ENCODE peak calls at places on chromosomes 11 and 22, in eight cellular contexts. P is body of pancreas, I is psoas muscle, G is breast epithelium, R is thoracic aorta, E is heart right ventricle, U is ovary, M is AG04450. W is an unnamed sample.

GRCh38 chr22:28674121-28674563 is 5.5 kb downstream of the TTC28 start:
- DNase-seq in E (no peak), P (no peak), R (no peak), I (no peak), M (no peak), G (no peak), U (no peak), W (peak)

GRCh38 chr11:103110406-103110805 is 1.2 kb downstream of the DYNC2H1 start:
- DNase-seq in E (no peak), U (no peak), R (no peak), M (no peak), P (no peak), I (no peak), G (no peak), W (no peak)

GRCh38 chr11:108916290-108916689 is 251.4 kb downstream of the DDX10 start:
- DNase-seq in I (no peak), E (no peak), G (no peak), M (no peak), R (no peak), P (no peak), U (no peak), W (no peak)

GRCh38 chr11:75107187-75107586 is 10.5 kb upstream of the OR2AT4 start:
- DNase-seq in R (no peak), M (no peak), P (no peak), I (no peak), U (no peak), G (no peak), E (no peak), W (no peak)

GRCh38 chr11:32015435-32015834 is 75.4 kb upstream of the RCN1 start:
- DNase-seq in R (no peak), I (no peak), M (no peak), P (no peak), G (no peak), E (no peak), U (no peak), W (no peak)

GRCh38 chr22:21087119-21087518 is 41.4 kb downstream of the LRRC74B start:
- DNase-seq in G (no peak), I (no peak), E (no peak), U (no peak), P (no peak), R (no peak), M (no peak), W (no peak)

GRCh38 chr11:107621090-107621489 is 30.1 kb downstream of the ELMOD1 start:
- DNase-seq in M (no peak), U (no peak), P (no peak), G (no peak), I (no peak), E (no peak), R (no peak), W (no peak)

GRCh38 chr11:64856382-64857227 is 12.2 kb upstream of the CDC42BPG start:
- DNase-seq in U (no peak), E (peak), M (no peak), G (peak), P (no peak), I (peak), R (peak), W (no peak)

GRCh38 chr11:112570335-112570734 is 309.7 kb upstream of the PLET1 start:
- DNase-seq in R (no peak), E (no peak), P (no peak), I (no peak), U (no peak), G (no peak), M (no peak), W (no peak)

GRCh38 chr11:16956538-16957153 is 57.6 kb downstream of the PLEKHA7 start:
- DNase-seq in I (no peak), P (peak), R (no peak), M (no peak), U (no peak), E (no peak), G (no peak), W (no peak)

GRCh38 chr22:26766510-26767350 is 109.3 kb downstream of the MIAT start:
- DNase-seq in U (no peak), R (no peak), M (no peak), P (no peak), G (no peak), I (no peak), E (no peak), W (no peak)

GRCh38 chr11:34439521-34440258 is 956 bp downstream of the CAT start:
- DNase-seq in P (peak), I (no peak), M (no peak), E (no peak), R (no peak), U (no peak), G (no peak), W (no peak)

GRCh38 chr11:124791626-124792341 is 8.4 kb downstream of the MSANTD2 start:
- DNase-seq in G (no peak), M (no peak), E (no peak), U (no peak), I (no peak), P (no peak), R (no peak), W (no peak)

GRCh38 chr11:36056160-36056751 is 112.4 kb downstream of the LDLRAD3 start:
- DNase-seq in P (peak), U (peak), M (no peak), R (no peak), I (no peak), E (no peak), G (no peak), W (no peak)

GRCh38 chr22:32340437-32340836 is 17.2 kb upstream of the RFPL3 start:
- DNase-seq in R (no peak), U (no peak), P (no peak), M (no peak), G (no peak), E (no peak), I (no peak), W (no peak)

GRCh38 chr11:101807521-101807920 is 107.3 kb upstream of the CEP126 start:
- DNase-seq in I (no peak), E (no peak), M (no peak), U (no peak), R (no peak), G (no peak), P (no peak), W (no peak)

GRCh38 chr22:33717694-33718396 is 202.4 kb downstream of the LARGE1 start:
- DNase-seq in G (no peak), U (no peak), E (no peak), R (no peak), M (no peak), P (no peak), I (no peak), W (no peak)

GRCh38 chr11:28715726-28716125 is 607.5 kb downstream of the METTL15 start:
- DNase-seq in R (no peak), P (no peak), E (no peak), U (no peak), G (no peak), I (no peak), M (no peak), W (no peak)

GRCh38 chr11:13928566-13929251 is 33.8 kb upstream of the SPON1 start:
- DNase-seq in R (no peak), M (no peak), G (no peak), P (no peak), U (no peak), E (no peak), I (no peak), W (no peak)

GRCh38 chr11:128891410-128891861 is 280 bp downstream of the KCNJ5 start:
- DNase-seq in M (no peak), E (no peak), G (no peak), U (peak), P (no peak), R (no peak), I (no peak), W (no peak)

GRCh38 chr22:37492428-37493344 is 6.5 kb upstream of the MFNG start:
- DNase-seq in M (no peak), P (no peak), I (no peak), E (no peak), U (no peak), G (no peak), R (no peak), W (no peak)

GRCh38 chr11:47220401-47220821 is 5.6 kb downstream of the DDB2 start:
- DNase-seq in M (no peak), I (no peak), U (no peak), G (no peak), E (no peak), R (no peak), P (no peak), W (no peak)

GRCh38 chr22:33726294-33726711 is 194.0 kb downstream of the LARGE1 start:
- DNase-seq in M (peak), E (no peak), I (no peak), U (no peak), P (peak), G (no peak), R (no peak), W (no peak)

GRCh38 chr11:2580444-2581050 is 119.2 kb downstream of the KCNQ1OT1 start:
- DNase-seq in G (no peak), R (no peak), M (no peak), I (peak), U (peak), P (peak), E (peak), W (no peak)

GRCh38 chr22:39343259-39344045 is 6.3 kb upstream of the SYNGR1 start:
- DNase-seq in R (no peak), P (peak), I (peak), E (no peak), G (peak), U (peak), M (no peak), W (peak)

DNA sequence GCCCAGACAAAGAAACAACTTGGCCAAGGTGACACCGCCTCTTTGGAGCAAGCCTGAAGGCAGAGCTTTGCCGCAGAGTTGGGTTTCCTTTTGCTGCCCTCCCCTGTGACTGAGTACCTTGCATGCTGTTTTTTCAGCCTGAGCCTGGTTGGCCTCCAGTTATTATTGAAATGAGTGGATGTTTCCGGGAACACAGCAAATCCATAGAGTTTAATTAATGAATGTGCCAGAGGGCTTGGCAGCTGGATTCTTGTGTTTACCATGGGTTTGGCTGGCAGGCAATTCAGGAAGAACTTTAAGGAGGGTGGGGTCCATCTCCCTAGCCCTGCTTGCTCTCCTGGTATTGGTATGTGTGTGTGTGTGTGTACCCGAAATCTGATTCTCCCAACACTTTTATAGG is 65.6 kb upstream of the CRYBB3 start:
- DNase-seq in R (no peak), P (peak), U (no peak), G (peak), M (no peak), I (no peak), E (no peak), W (no peak)
- TF ChIP-seq CTCF in R (no peak), P (no peak), U (no peak), G (no peak), M (no peak), I (no peak), E (no peak), W (no peak)

GRCh38 chr11:117870176-117870952 is 6.1 kb downstream of the FXYD6 start:
- DNase-seq in R (no peak), G (peak), U (no peak), M (no peak), P (peak), I (no peak), E (no peak), W (no peak)

GRCh38 chr11:117872962-117873827 is 3.3 kb downstream of the FXYD6 start:
- DNase-seq in P (no peak), I (no peak), G (no peak), R (no peak), U (no peak), M (no peak), E (no peak), W (no peak)

GRCh38 chr11:117872420-117872961 is 4.0 kb downstream of the FXYD6 start:
- DNase-seq in I (no peak), R (no peak), U (peak), M (no peak), P (no peak), E (no peak), G (no peak), W (no peak)

GRCh38 chr11:117871160-117871559 is 5.3 kb downstream of the FXYD6 start:
- DNase-seq in G (no peak), M (no peak), R (no peak), I (no peak), U (no peak), P (no peak), E (no peak), W (no peak)

GRCh38 chr11:117871784-117872183 is 4.7 kb downstream of the FXYD6 start:
- DNase-seq in E (no peak), G (no peak), M (no peak), R (no peak), U (no peak), P (no peak), I (no peak), W (no peak)
- H3K27ac ChIP-seq in E (peak), G (peak), M (no peak), R (no peak), U (peak), P (no peak), I (no peak), W (no peak)

GRCh38 chr22:30422481-30423295 is 2.9 kb upstream of the MTFP1 start:
- DNase-seq in U (peak), I (peak), R (peak), P (peak), M (peak), G (peak), E (peak), W (no peak)

GRCh38 chr22:30423959-30424380 is 1.6 kb upstream of the MTFP1 start:
- DNase-seq in G (peak), E (peak), P (peak), R (peak), M (peak), U (peak), I (peak), W (peak)

GRCh38 chr22:30421695-30422480 is 3.7 kb upstream of the MTFP1 start:
- DNase-seq in U (no peak), E (no peak), R (no peak), P (no peak), G (no peak), M (no peak), I (no peak), W (no peak)

GRCh38 chr22:30424471-30425326 is 869 bp upstream of the MTFP1 start:
- DNase-seq in R (no peak), P (no peak), G (no peak), E (no peak), M (no peak), U (no peak), I (no peak), W (no peak)

GRCh38 chr22:30423296-30423958 is 2.1 kb upstream of the MTFP1 start:
- DNase-seq in G (peak), P (peak), E (peak), R (no peak), I (no peak), U (no peak), M (no peak), W (peak)
- TF ChIP-seq CTCF in G (peak), P (peak), E (peak), R (peak), I (peak), U (peak), M (peak), W (no peak)

GRCh38 chr22:42603427-42603826 is 11.3 kb downstream of the POLDIP3 start:
- DNase-seq in G (no peak), E (no peak), U (no peak), P (no peak), R (no peak), M (no peak), I (no peak), W (no peak)
- H3K27ac ChIP-seq in G (no peak), E (no peak), U (no peak), P (peak), R (no peak), M (no peak), I (no peak), W (no peak)

GRCh38 chr22:45284705-45285305 is at the start of gene UPK3A:
- DNase-seq in M (no peak), U (peak), I (peak), G (no peak), E (peak), R (no peak), P (peak), W (peak)
- TF ChIP-seq CTCF in M (no peak), U (no peak), I (no peak), G (no peak), E (no peak), R (no peak), P (no peak), W (no peak)

GRCh38 chr11:20065040-20065805 is 95.1 kb downstream of the DBX1 start:
- DNase-seq in U (no peak), G (no peak), P (no peak), R (no peak), I (no peak), E (no peak), M (no peak), W (no peak)
- H3K27ac ChIP-seq in U (no peak), G (no peak), P (no peak), R (no peak), I (no peak), E (no peak), M (no peak), W (no peak)

GRCh38 chr11:58292017-58292416 is 24.0 kb upstream of the OR10W1 start:
- DNase-seq in R (no peak), E (no peak), I (no peak), M (no peak), P (no peak), G (no peak), U (no peak), W (no peak)
- TF ChIP-seq CTCF in R (no peak), E (no peak), I (no peak), M (no peak), P (no peak), G (no peak), U (no peak), W (no peak)

GRCh38 chr11:86141645-86142569 is 73.0 kb upstream of the PICALM start:
- DNase-seq in U (no peak), R (no peak), E (no peak), M (no peak), G (no peak), P (no peak), I (no peak), W (no peak)
- H3K27ac ChIP-seq in U (no peak), R (no peak), E (no peak), M (no peak), G (no peak), P (no peak), I (no peak), W (no peak)

DNA sequence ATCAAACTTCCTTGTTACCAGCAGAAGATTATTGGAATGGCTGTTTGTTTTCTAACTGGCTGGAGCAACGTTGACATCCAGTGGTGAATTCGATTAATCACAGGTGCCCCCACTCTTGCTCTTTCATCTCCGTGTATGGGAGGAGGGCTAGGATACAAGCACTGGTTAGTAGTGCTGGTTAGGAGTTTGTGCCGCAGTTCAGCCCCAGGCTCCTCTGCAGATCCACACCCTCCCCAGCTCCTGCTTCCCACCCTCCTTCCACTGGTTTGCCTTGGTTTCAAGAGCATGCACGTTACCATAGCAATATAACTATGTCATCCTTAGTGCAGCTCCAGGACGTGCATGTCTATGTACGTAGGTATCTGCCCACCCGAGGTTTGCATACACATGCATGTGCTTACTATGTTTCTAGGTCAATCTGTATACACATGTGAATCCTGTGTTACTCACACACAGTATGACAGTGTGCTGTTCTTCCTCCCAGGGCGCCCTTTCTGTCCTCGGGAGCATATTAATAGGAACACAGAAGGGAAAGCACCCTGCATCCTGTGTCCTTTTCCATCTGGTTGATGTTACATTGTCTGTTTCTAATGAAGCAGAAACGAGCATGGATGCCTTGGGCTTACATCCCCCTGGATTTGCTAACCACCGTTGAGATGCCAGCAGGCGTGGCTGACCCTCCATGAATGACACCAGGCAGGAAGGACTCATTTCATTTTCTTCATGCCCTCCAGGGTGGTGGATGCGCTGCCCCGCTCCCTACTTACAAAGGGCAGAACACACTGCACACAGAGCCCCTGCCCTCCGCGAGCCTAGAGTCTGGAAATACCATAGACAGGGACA is 539.2 kb downstream of the OPCML start:
- DNase-seq in U (no peak), P (no peak), G (no peak), M (no peak), E (no peak), R (no peak), I (no peak), W (no peak)
- TF ChIP-seq CTCF in U (no peak), P (no peak), G (no peak), M (peak), E (no peak), R (no peak), I (no peak), W (no peak)

GRCh38 chr11:97389270-97389669 is 999.5 kb downstream of the JRKL start:
- DNase-seq in I (no peak), G (no peak), M (no peak), U (no peak), R (no peak), P (no peak), E (no peak), W (no peak)
- H3K27ac ChIP-seq in I (no peak), G (no peak), M (no peak), U (no peak), R (no peak), P (no peak), E (no peak), W (no peak)

W was measured in CD4-positive, alpha-beta T cell.